ENCODE peak calls at places on chromosomes 11 and 22, in nine cellular contexts. U, J, I, M, P, N, G, K and E are unnamed samples.

GRCh38 chr11:69965821-69966582 is 112.1 kb upstream of the ANO1 start:
- DNase-seq in P (no peak), U (no peak), G (peak; percentile 75), J (no peak), N (peak; percentile 29), M (no peak), I (no peak), K (no peak), E (no peak)

GRCh38 chr11:329886-330253 is 9.2 kb upstream of the IFITM3 start:
- DNase-seq in U (no peak), M (no peak), N (no peak), J (no peak), G (no peak), K (no peak), I (peak; percentile 20), P (no peak), E (no peak)

GRCh38 chr11:57903441-57904123 is 120.1 kb upstream of the OR9Q1 start:
- DNase-seq in I (peak; percentile 65), U (no peak), G (no peak), N (peak; percentile 80), M (no peak), P (no peak), J (peak; percentile 39), K (no peak), E (no peak)

GRCh38 chr11:1728281-1728680 is 22.1 kb downstream of the IFITM10 start:
- DNase-seq in G (no peak), I (no peak), U (no peak), P (no peak), N (no peak), K (no peak), M (no peak), J (no peak), E (no peak)

GRCh38 chr11:62555464-62556092 is 9.0 kb upstream of the AHNAK start:
- DNase-seq in I (no peak), J (peak; percentile 95), N (peak; percentile 74), P (no peak), G (no peak), K (no peak), M (peak; percentile 64), U (peak; percentile 94), E (peak; percentile 80)

GRCh38 chr11:60328460-60328859 is 1.4 kb downstream of the MS4A6E start:
- DNase-seq in I (no peak), M (no peak), G (no peak), K (no peak), N (no peak), U (no peak), P (no peak), J (no peak), E (no peak)

GRCh38 chr11:78392854-78393253 is 24.8 kb downstream of the GAB2 start:
- DNase-seq in K (no peak), U (no peak), I (no peak), N (no peak), M (no peak), P (no peak), J (no peak), G (no peak), E (no peak)

GRCh38 chr11:66324626-66325025 is 7.8 kb upstream of the CD248 start:
- DNase-seq in P (no peak), I (no peak), M (peak; percentile 46), J (no peak), G (no peak), U (no peak), K (no peak), N (no peak), E (no peak)

GRCh38 chr22:37675930-37676571 is 615 bp downstream of the LGALS1 start:
- DNase-seq in K (peak; percentile 22), N (peak; percentile 50), P (no peak), M (peak; percentile 77), J (peak; percentile 96), I (no peak), U (peak; percentile 62), G (no peak), E (no peak)